ENCODE peak calls at places on chromosomes 12 and 14, in eight cellular contexts. One of them, this sample, is unnamed.

GRCh38 chr12:107847830-107848229 is 73.3 kb downstream of the ASCL4 start:
- DNase-seq in SK-N-SH: no peak
- DNase-seq in upper lobe of left lung: no peak
- DNase-seq in ovary: no peak
- DNase-seq in HepG2: no peak
- DNase-seq in transverse colon: no peak
- DNase-seq in A549: no peak
- DNase-seq in stomach: no peak
- DNase-seq in this sample: no peak

GRCh38 chr12:57888407-57889157 is 42.1 kb upstream of the CTDSP2 start:
- DNase-seq in HepG2: no peak
- DNase-seq in SK-N-SH: no peak
- DNase-seq in A549: no peak
- DNase-seq in transverse colon: peak
- DNase-seq in upper lobe of left lung: no peak
- DNase-seq in ovary: peak
- DNase-seq in stomach: peak
- DNase-seq in this sample: no peak

GRCh38 chr12:120234643-120235368 is 30.7 kb downstream of the PXN start:
- DNase-seq in ovary: no peak
- DNase-seq in SK-N-SH: peak
- DNase-seq in transverse colon: peak
- DNase-seq in HepG2: peak
- DNase-seq in stomach: peak
- DNase-seq in upper lobe of left lung: peak
- DNase-seq in A549: peak
- DNase-seq in this sample: peak

GRCh38 chr12:108855284-108856169 is 1.9 kb downstream of the SSH1 start:
- DNase-seq in transverse colon: no peak
- DNase-seq in ovary: no peak
- DNase-seq in HepG2: peak
- DNase-seq in upper lobe of left lung: no peak
- DNase-seq in stomach: no peak
- DNase-seq in A549: no peak
- DNase-seq in SK-N-SH: no peak
- DNase-seq in this sample: no peak

GRCh38 chr12:113060336-113060960 is 3.9 kb downstream of the DTX1 start:
- DNase-seq in ovary: no peak
- DNase-seq in A549: no peak
- DNase-seq in upper lobe of left lung: no peak
- DNase-seq in transverse colon: no peak
- DNase-seq in SK-N-SH: no peak
- DNase-seq in stomach: no peak
- DNase-seq in HepG2: no peak
- DNase-seq in this sample: no peak

GRCh38 chr12:19421503-19422282 is 17.6 kb upstream of the AEBP2 start:
- DNase-seq in HepG2: no peak
- DNase-seq in ovary: no peak
- DNase-seq in transverse colon: no peak
- DNase-seq in SK-N-SH: no peak
- DNase-seq in A549: no peak
- DNase-seq in upper lobe of left lung: no peak
- DNase-seq in stomach: no peak
- DNase-seq in this sample: no peak

GRCh38 chr14:97056086-97056485 is 258.9 kb downstream of the VRK1 start:
- DNase-seq in ovary: no peak
- DNase-seq in A549: no peak
- DNase-seq in transverse colon: no peak
- DNase-seq in upper lobe of left lung: no peak
- DNase-seq in stomach: no peak
- DNase-seq in HepG2: no peak
- DNase-seq in SK-N-SH: peak
- DNase-seq in this sample: no peak

GRCh38 chr12:101594700-101595099 is at the start of gene MYBPC1:
- DNase-seq in SK-N-SH: no peak
- DNase-seq in A549: no peak
- DNase-seq in stomach: no peak
- DNase-seq in ovary: no peak
- DNase-seq in upper lobe of left lung: no peak
- DNase-seq in HepG2: no peak
- DNase-seq in transverse colon: no peak
- DNase-seq in this sample: no peak

GRCh38 chr14:99529899-99530298 is 48.7 kb downstream of the CCNK start:
- DNase-seq in HepG2: no peak
- DNase-seq in upper lobe of left lung: no peak
- DNase-seq in stomach: no peak
- DNase-seq in transverse colon: no peak
- DNase-seq in ovary: no peak
- DNase-seq in SK-N-SH: no peak
- DNase-seq in A549: no peak
- DNase-seq in this sample: no peak

GRCh38 chr12:65603428-65604351 is 220.6 kb upstream of the HMGA2 start:
- DNase-seq in upper lobe of left lung: no peak
- DNase-seq in transverse colon: peak
- DNase-seq in A549: peak
- DNase-seq in HepG2: no peak
- DNase-seq in SK-N-SH: no peak
- DNase-seq in ovary: no peak
- DNase-seq in stomach: peak
- DNase-seq in this sample: peak

GRCh38 chr12:17192721-17193120 is 586.8 kb upstream of the LMO3 start:
- DNase-seq in A549: no peak
- DNase-seq in ovary: no peak
- DNase-seq in upper lobe of left lung: no peak
- DNase-seq in transverse colon: no peak
- DNase-seq in HepG2: no peak
- DNase-seq in stomach: no peak
- DNase-seq in SK-N-SH: no peak
- DNase-seq in this sample: no peak

GRCh38 chr12:96239711-96240234 is 45.6 kb downstream of the ELK3 start:
- DNase-seq in ovary: no peak
- DNase-seq in SK-N-SH: peak
- DNase-seq in HepG2: no peak
- DNase-seq in transverse colon: peak
- DNase-seq in upper lobe of left lung: peak
- DNase-seq in stomach: no peak
- DNase-seq in A549: no peak
- DNase-seq in this sample: peak

GRCh38 chr14:75826599-75826998 is 155.2 kb downstream of the TGFB3 start:
- DNase-seq in transverse colon: no peak
- DNase-seq in A549: no peak
- DNase-seq in SK-N-SH: no peak
- DNase-seq in HepG2: no peak
- DNase-seq in ovary: no peak
- DNase-seq in stomach: no peak
- DNase-seq in upper lobe of left lung: no peak
- DNase-seq in this sample: no peak

GRCh38 chr14:78445275-78445674 is 275.1 kb downstream of the NRXN3 start:
- DNase-seq in SK-N-SH: peak
- DNase-seq in ovary: no peak
- DNase-seq in A549: no peak
- DNase-seq in stomach: no peak
- DNase-seq in upper lobe of left lung: no peak
- DNase-seq in HepG2: no peak
- DNase-seq in transverse colon: no peak
- DNase-seq in this sample: no peak

GRCh38 chr14:78450945-78451344 is 280.8 kb downstream of the NRXN3 start:
- DNase-seq in upper lobe of left lung: no peak
- DNase-seq in transverse colon: no peak
- DNase-seq in ovary: no peak
- DNase-seq in HepG2: no peak
- DNase-seq in A549: no peak
- DNase-seq in stomach: no peak
- DNase-seq in SK-N-SH: no peak
- DNase-seq in this sample: no peak

GRCh38 chr14:78443834-78444233 is 273.7 kb downstream of the NRXN3 start:
- DNase-seq in stomach: no peak
- DNase-seq in HepG2: no peak
- DNase-seq in ovary: no peak
- DNase-seq in upper lobe of left lung: no peak
- DNase-seq in A549: no peak
- DNase-seq in transverse colon: no peak
- DNase-seq in SK-N-SH: no peak
- DNase-seq in this sample: no peak

GRCh38 chr14:78446807-78447206 is 276.6 kb downstream of the NRXN3 start:
- DNase-seq in HepG2: no peak
- DNase-seq in SK-N-SH: no peak
- DNase-seq in upper lobe of left lung: no peak
- DNase-seq in A549: no peak
- DNase-seq in stomach: no peak
- DNase-seq in ovary: no peak
- DNase-seq in transverse colon: no peak
- DNase-seq in this sample: no peak

GRCh38 chr14:78448483-78449094 is 278.4 kb downstream of the NRXN3 start:
- DNase-seq in upper lobe of left lung: no peak
- DNase-seq in stomach: peak
- DNase-seq in transverse colon: peak
- DNase-seq in HepG2: peak
- DNase-seq in ovary: no peak
- DNase-seq in SK-N-SH: peak
- DNase-seq in A549: peak
- DNase-seq in this sample: no peak
- TF ChIP-seq EP300 in upper lobe of left lung: no peak
- TF ChIP-seq EP300 in stomach: no peak
- TF ChIP-seq EP300 in transverse colon: no peak
- TF ChIP-seq EP300 in HepG2: no peak
- TF ChIP-seq EP300 in ovary: no peak
- TF ChIP-seq EP300 in SK-N-SH: no peak
- TF ChIP-seq EP300 in A549: no peak
- TF ChIP-seq EP300 in this sample: no peak

GRCh38 chr12:2664721-2665577 is 129.8 kb upstream of the FKBP4 start:
- DNase-seq in A549: no peak
- DNase-seq in HepG2: no peak
- DNase-seq in upper lobe of left lung: no peak
- DNase-seq in ovary: no peak
- DNase-seq in SK-N-SH: no peak
- DNase-seq in stomach: no peak
- DNase-seq in transverse colon: no peak
- DNase-seq in this sample: peak
- TF ChIP-seq CTCF in A549: no peak
- TF ChIP-seq CTCF in HepG2: no peak
- TF ChIP-seq CTCF in upper lobe of left lung: no peak
- TF ChIP-seq CTCF in ovary: no peak
- TF ChIP-seq CTCF in SK-N-SH: no peak
- TF ChIP-seq CTCF in stomach: no peak
- TF ChIP-seq CTCF in transverse colon: no peak
- TF ChIP-seq CTCF in this sample: no peak

DNA sequence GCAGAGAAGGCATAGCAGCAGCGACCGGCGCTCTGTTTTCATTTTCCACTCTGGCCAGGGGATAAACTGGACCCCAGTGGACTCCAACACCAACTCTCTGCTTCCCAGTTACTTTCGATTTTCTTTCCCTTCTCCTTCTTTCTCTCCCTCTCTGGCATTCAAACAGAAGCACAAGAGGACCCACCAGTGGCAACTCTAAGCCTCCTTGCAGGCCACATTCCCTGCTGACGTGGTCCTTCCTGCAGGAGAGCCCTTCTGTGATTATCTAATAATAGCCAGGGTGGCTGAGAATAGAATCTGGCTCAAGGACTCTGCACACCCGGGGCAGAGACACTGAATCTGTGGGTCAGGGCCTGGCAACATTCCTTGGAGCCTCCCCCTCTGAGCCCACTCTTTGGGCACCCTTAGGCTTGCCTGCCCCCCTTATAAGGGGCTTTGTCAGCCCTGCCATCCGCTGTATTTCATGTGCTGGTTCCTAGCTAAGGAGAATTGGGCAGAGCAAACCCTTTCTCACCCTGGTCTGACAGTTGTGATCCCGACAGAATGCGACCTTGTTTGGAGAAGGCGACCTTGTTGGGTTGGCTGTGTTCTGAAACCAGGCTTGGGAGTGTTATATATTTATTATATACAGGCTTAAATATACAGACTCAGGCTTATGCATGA is 8.2 kb upstream of the HOXC6 start:
- DNase-seq in upper lobe of left lung: no peak
- DNase-seq in HepG2: no peak
- DNase-seq in stomach: no peak
- DNase-seq in SK-N-SH: no peak
- DNase-seq in transverse colon: no peak
- DNase-seq in ovary: peak
- DNase-seq in A549: no peak
- DNase-seq in this sample: no peak
- H3K4me3 ChIP-seq in upper lobe of left lung: no peak
- H3K4me3 ChIP-seq in HepG2: no peak
- H3K4me3 ChIP-seq in stomach: no peak
- H3K4me3 ChIP-seq in SK-N-SH: no peak
- H3K4me3 ChIP-seq in transverse colon: no peak
- H3K4me3 ChIP-seq in ovary: peak
- H3K4me3 ChIP-seq in A549: no peak
- H3K4me3 ChIP-seq in this sample: no peak

GRCh38 chr12:116954700-116955381 is 44.1 kb downstream of the FBXW8 start:
- DNase-seq in transverse colon: no peak
- DNase-seq in HepG2: no peak
- DNase-seq in stomach: peak
- DNase-seq in ovary: peak
- DNase-seq in A549: no peak
- DNase-seq in upper lobe of left lung: no peak
- DNase-seq in SK-N-SH: no peak
- DNase-seq in this sample: no peak

GRCh38 chr12:116958402-116959197 is 47.9 kb downstream of the FBXW8 start:
- DNase-seq in HepG2: no peak
- DNase-seq in SK-N-SH: no peak
- DNase-seq in transverse colon: no peak
- DNase-seq in ovary: no peak
- DNase-seq in upper lobe of left lung: no peak
- DNase-seq in A549: no peak
- DNase-seq in stomach: no peak
- DNase-seq in this sample: no peak

GRCh38 chr12:116959845-116960514 is 49.2 kb downstream of the FBXW8 start:
- DNase-seq in upper lobe of left lung: no peak
- DNase-seq in ovary: no peak
- DNase-seq in stomach: no peak
- DNase-seq in transverse colon: no peak
- DNase-seq in HepG2: no peak
- DNase-seq in A549: no peak
- DNase-seq in SK-N-SH: peak
- DNase-seq in this sample: no peak

GRCh38 chr12:116959198-116959460 is 48.4 kb downstream of the FBXW8 start:
- DNase-seq in transverse colon: no peak
- DNase-seq in stomach: no peak
- DNase-seq in A549: no peak
- DNase-seq in HepG2: no peak
- DNase-seq in upper lobe of left lung: no peak
- DNase-seq in SK-N-SH: no peak
- DNase-seq in ovary: no peak
- DNase-seq in this sample: no peak

DNA sequence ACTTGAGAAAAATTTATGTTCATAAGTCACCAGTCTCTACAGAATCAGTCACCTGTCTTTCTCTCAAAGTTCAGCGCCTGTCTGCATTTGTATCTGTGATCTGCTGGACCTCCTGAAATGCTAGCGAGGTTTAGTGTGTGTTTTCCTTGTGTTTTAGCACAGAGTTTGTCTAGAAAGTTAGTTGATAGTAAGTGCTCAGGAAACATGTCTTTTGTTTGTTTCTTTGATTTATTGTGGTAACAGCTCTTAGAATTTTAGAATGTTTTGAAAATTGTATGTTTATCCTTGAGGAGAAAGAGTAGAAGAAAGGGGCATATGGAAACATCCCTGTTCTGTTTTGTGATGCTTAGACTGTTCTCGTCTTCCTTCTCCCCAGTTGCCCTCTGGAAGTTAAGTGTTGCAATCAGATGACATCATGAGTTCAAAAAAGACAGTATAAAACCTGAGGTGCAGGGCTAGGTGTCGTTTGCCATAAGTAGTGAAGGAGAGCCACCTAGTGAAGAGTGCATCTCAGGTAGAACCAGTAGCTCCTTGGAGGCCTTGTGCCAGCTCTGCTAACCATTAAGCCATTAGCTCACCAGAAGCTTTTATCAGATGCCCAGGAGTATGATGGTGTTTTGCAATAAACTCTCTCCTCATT is 44.8 kb downstream of the FBXW8 start:
- DNase-seq in stomach: peak
- DNase-seq in A549: peak
- DNase-seq in SK-N-SH: no peak
- DNase-seq in upper lobe of left lung: no peak
- DNase-seq in ovary: no peak
- DNase-seq in HepG2: peak
- DNase-seq in transverse colon: peak
- DNase-seq in this sample: no peak
- TF ChIP-seq EP300 in stomach: no peak
- TF ChIP-seq EP300 in A549: no peak
- TF ChIP-seq EP300 in SK-N-SH: no peak
- TF ChIP-seq EP300 in upper lobe of left lung: no peak
- TF ChIP-seq EP300 in ovary: no peak
- TF ChIP-seq EP300 in HepG2: no peak
- TF ChIP-seq EP300 in transverse colon: no peak
- TF ChIP-seq EP300 in this sample: no peak

This sample was measured in sigmoid colon.